ENCODE peak calls at places on chromosomes 2 and 18, in ten cellular contexts. E is GM23248, H is PC-3, V is OCI-LY7, Y is HCT116, U is hepatocyte, M is GM23338, Q is SK-N-SH, B is MM.1S, G is Karpas-422. L is an unnamed sample.
A peak's percentile ranks its signal among the peaks of the same experiment; 100 is the strongest.

GRCh38 chr2:17506736-17507616 is 11.3 kb downstream of the RAD51AP2 start:
- DNase-seq in Y (peak; percentile 66), G (no peak), E (peak; percentile 19), H (peak; percentile 41), M (no peak), B (no peak), V (no peak), U (no peak), Q (no peak), L (no peak)

GRCh38 chr18:43279015-43279758 is 1.9 kb upstream of the SYT4 start:
- DNase-seq in U (peak; percentile 25), V (peak; percentile 5), Q (peak; percentile 73), E (peak; percentile 7), H (no peak), G (peak; percentile 58), Y (no peak), B (no peak), M (peak; percentile 89), L (no peak)

GRCh38 chr2:19979932-19980331 is 10.0 kb downstream of the WDR35 start:
- DNase-seq in V (no peak), E (no peak), Y (no peak), Q (no peak), M (no peak), B (no peak), H (no peak), G (no peak), U (no peak), L (no peak)

GRCh38 chr2:168662651-168663208 is 139.7 kb upstream of the NOSTRIN start:
- DNase-seq in Y (no peak), U (no peak), B (no peak), G (no peak), H (peak; percentile 19), Q (no peak), M (no peak), V (no peak), E (peak; percentile 17), L (no peak)

GRCh38 chr2:129726271-129726670 is 253.2 kb upstream of the RAB6C start:
- DNase-seq in G (no peak), V (no peak), B (no peak), Q (no peak), E (no peak), H (no peak), M (no peak), U (peak; percentile 73), Y (no peak), L (no peak)

GRCh38 chr18:68574311-68574710 is 140.6 kb downstream of the TMX3 start:
- DNase-seq in Y (no peak), Q (no peak), H (no peak), U (no peak), E (no peak), V (no peak), G (no peak), B (no peak), M (no peak), L (no peak)

GRCh38 chr2:20626698-20627471 is 24.0 kb downstream of the HS1BP3 start:
- DNase-seq in Q (no peak), Y (no peak), H (no peak), E (no peak), G (no peak), V (no peak), B (no peak), M (no peak), U (no peak), L (no peak)

GRCh38 chr2:45678791-45679348 is 27.4 kb downstream of the PRKCE start:
- DNase-seq in M (no peak), V (no peak), Y (no peak), Q (no peak), E (no peak), B (no peak), H (no peak), U (no peak), G (no peak), L (no peak)

GRCh38 chr2:176096986-176097819 is 2.4 kb upstream of the HOXD12 start:
- DNase-seq in Y (peak; percentile 66), E (peak; percentile 95), G (peak; percentile 91), Q (peak; percentile 92), M (peak; percentile 96), B (peak; percentile 84), U (peak; percentile 89), H (peak; percentile 80), V (peak; percentile 77), L (peak; percentile 63)

GRCh38 chr2:49067971-49068370 is 86.3 kb downstream of the FSHR start:
- DNase-seq in U (no peak), M (peak; percentile 23), V (no peak), E (no peak), Q (no peak), B (no peak), H (no peak), Y (no peak), G (no peak), L (no peak)

GRCh38 chr18:2570772-2571199 is 519 bp downstream of the METTL4 start:
- DNase-seq in E (peak; percentile 85), Y (peak; percentile 55), Q (peak; percentile 77), G (peak; percentile 72), U (peak; percentile 79), M (peak; percentile 75), B (peak; percentile 73), H (peak; percentile 61), V (peak; percentile 78), L (peak; percentile 74)

GRCh38 chr2:8653485-8653884 is 28.4 kb upstream of the ID2 start:
- DNase-seq in U (no peak), Q (no peak), Y (no peak), B (no peak), H (no peak), G (peak; percentile 66), E (no peak), V (peak; percentile 78), M (no peak), L (no peak)

GRCh38 chr2:112607680-112608438 is 23.4 kb downstream of the CHCHD5 start:
- DNase-seq in Q (no peak), Y (no peak), B (no peak), E (no peak), H (peak; percentile 77), M (no peak), U (no peak), G (no peak), V (no peak), L (no peak)

GRCh38 chr2:133566967-133567645 is 1.2 kb downstream of the NCKAP5 start:
- DNase-seq in Q (no peak), V (no peak), G (no peak), B (no peak), E (peak; percentile 79), M (peak; percentile 6), U (peak; percentile 81), H (peak; percentile 82), Y (no peak), L (no peak)

GRCh38 chr2:217695033-217695520 is 307.7 kb downstream of the TNS1 start:
- DNase-seq in Q (no peak), G (no peak), M (no peak), Y (no peak), B (peak; percentile 48), E (peak; percentile 99), U (peak; percentile 48), H (peak; percentile 40), V (no peak), L (peak; percentile 69)

GRCh38 chr2:55922488-55922887 is 1.1 kb downstream of the EFEMP1 start:
- DNase-seq in Y (no peak), U (peak; percentile 36), V (no peak), G (no peak), B (peak; percentile 38), M (peak; percentile 77), H (no peak), E (peak; percentile 16), Q (no peak), L (no peak)

DNA sequence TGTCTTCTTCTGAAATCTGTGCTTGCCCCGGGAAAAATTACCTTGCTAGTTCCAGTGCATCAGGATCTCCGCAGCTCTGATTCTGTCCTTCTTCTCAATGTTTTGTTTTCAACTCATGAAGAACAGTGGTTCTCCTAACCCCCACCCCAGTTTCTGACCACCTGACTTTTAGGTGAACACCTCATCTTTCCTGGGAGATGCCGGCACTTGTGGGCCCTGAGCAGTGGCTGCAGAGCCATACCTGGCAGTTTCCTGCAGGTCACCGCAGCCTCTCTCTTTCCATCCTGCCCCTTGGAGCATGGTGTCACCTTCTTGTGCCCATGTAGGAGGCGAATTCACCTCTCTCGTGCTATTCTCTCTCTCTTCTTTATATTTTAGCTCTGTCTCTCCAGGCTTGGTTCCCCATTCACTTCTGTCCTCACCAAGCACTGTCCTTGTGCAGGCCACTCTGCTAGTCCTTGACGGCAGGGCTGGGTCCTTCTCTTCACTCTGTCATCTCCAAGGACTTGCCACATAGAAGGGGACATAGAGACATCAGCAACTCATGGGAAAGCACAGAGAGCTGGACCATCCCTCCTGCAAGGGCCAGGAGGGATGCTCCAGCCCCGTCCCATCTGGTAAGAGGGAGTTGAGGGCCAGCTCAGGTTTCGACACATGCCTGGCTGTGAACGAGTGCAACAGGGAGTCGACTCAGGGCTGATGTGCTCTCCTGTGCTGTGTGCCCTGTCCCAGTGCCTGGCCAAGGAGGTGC is 59.1 kb downstream of the DDX1 start:
- DNase-seq in H (no peak), M (no peak), V (no peak), G (no peak), B (no peak), U (no peak), Q (no peak), E (no peak), Y (no peak), L (no peak)
- H3K9me2 ChIP-seq in H (no peaks in the 10 kb centered on the region), M (no peaks in the 10 kb centered on the region), V (no peaks in the 10 kb centered on the region), G (no peaks in the 10 kb centered on the region), B (no peaks in the 10 kb centered on the region), U (no peaks in the 10 kb centered on the region), Q (no peaks in the 10 kb centered on the region), E (no peaks in the 10 kb centered on the region), Y (no peaks in the 10 kb centered on the region), L (no peaks in the 10 kb centered on the region)

DNA sequence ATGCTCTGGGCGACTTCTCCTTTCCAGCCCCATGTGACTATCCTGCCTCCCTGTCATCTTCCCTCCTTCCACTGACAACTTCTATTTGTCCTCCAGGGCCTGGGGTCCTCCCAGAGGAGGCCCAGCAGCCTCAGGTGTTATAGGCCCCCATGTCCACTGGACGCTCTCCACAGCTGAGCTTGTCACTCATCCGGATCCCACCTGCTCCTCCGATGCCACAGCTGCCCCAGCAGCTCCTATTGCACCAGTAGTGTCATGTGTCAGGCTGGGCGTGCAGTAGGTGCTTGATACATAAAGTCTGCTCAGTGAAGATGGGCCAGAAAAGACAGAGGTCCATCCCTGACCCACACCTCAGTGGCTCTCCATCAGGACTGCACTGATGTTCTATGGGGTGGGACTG is 305.7 kb upstream of the MYT1L start:
- DNase-seq in G (no peak), H (no peak), M (no peak), Q (no peak), B (no peak), E (no peak), Y (no peak), V (no peak), U (no peak), L (no peak)
- H3K9me2 ChIP-seq in G (no peaks in the 10 kb centered on the region), H (no peaks in the 10 kb centered on the region), M (no peaks in the 10 kb centered on the region), Q (no peaks in the 10 kb centered on the region), B (no peaks in the 10 kb centered on the region), E (no peaks in the 10 kb centered on the region), Y (no peaks in the 10 kb centered on the region), V (no peaks in the 10 kb centered on the region), U (no peaks in the 10 kb centered on the region), L (no peaks in the 10 kb centered on the region)

GRCh38 chr2:101766337-101766736 is 68.8 kb downstream of the MAP4K4 start:
- DNase-seq in Q (no peak), H (no peak), U (no peak), M (no peak), E (no peak), V (no peak), Y (no peak), G (no peak), B (no peak), L (no peak)
- H3K9me2 ChIP-seq in Q (no peaks in the 10 kb centered on the region), H (no peaks in the 10 kb centered on the region), U (no peaks in the 10 kb centered on the region), M (no peaks in the 10 kb centered on the region), E (no peaks in the 10 kb centered on the region), V (no peaks in the 10 kb centered on the region), Y (no peaks in the 10 kb centered on the region), G (no peaks in the 10 kb centered on the region), B (no peaks in the 10 kb centered on the region), L (no peaks in the 10 kb centered on the region)

GRCh38 chr2:239612133-239612532 is 211.3 kb upstream of the HDAC4 start:
- DNase-seq in G (no peak), M (no peak), U (no peak), E (no peak), B (no peak), H (no peak), V (no peak), Q (no peak), Y (no peak), L (no peak)
- H3K9me2 ChIP-seq in G (no peaks in the 10 kb centered on the region), M (no peaks in the 10 kb centered on the region), U (no peaks in the 10 kb centered on the region), E (no peaks in the 10 kb centered on the region), B (no peaks in the 10 kb centered on the region), H (no peaks in the 10 kb centered on the region), V (no peaks in the 10 kb centered on the region), Q (no peaks in the 10 kb centered on the region), Y (no peaks in the 10 kb centered on the region), L (no peaks in the 10 kb centered on the region)

L was measured in PC-9.